ENCODE peak calls at places on chromosomes 4 and X, in four cellular contexts. W is DND-41, E is IMR-90, H is fibroblast of lung. P is an unnamed sample.

GRCh38 chr4:131427000-131427399 is 1722.1 kb upstream of the PCDH10 start:
- DNase-seq in W (no peak), E (no peak), H (peak), P (no peak)

GRCh38 chr4:169124661-169125060 is 114.6 kb upstream of the CBR4 start:
- DNase-seq in W (no peak), E (peak), H (no peak), P (no peak)

GRCh38 chrX:134908235-134908834 is 82.5 kb upstream of the SMIM10 start:
- DNase-seq in W (peak), E (peak), H (no peak), P (no peak)

GRCh38 chrX:56366901-56367300 is 134.7 kb downstream of the KLF8 start:
- DNase-seq in W (no peak), E (no peak), H (no peak), P (no peak)

GRCh38 chr4:6095023-6095817 is 77.0 kb upstream of the C4orf50 start:
- DNase-seq in W (no peak), E (peak), H (peak), P (no peak)

GRCh38 chr4:128528793-128529553 is 241.4 kb upstream of the PGRMC2 start:
- DNase-seq in W (no peak), E (peak), H (peak), P (no peak)

GRCh38 chr4:25658357-25658771 is 2.7 kb downstream of the SLC34A2 start:
- DNase-seq in W (no peak), E (no peak), H (no peak), P (no peak)

GRCh38 chr4:114272226-114272625 is 292.8 kb upstream of the ARSJ start:
- DNase-seq in W (no peak), E (peak), H (peak), P (no peak)

GRCh38 chrX:100731441-100732281 is at the start of gene SYTL4:
- DNase-seq in W (no peak), E (no peak), H (peak), P (peak)

GRCh38 chr4:10079951-10080873 is 36.4 kb downstream of the WDR1 start:
- DNase-seq in W (no peak), E (no peak), H (no peak), P (peak)

GRCh38 chr4:157897971-157898370 is 274.9 kb downstream of the GASK1B start:
- DNase-seq in W (no peak), E (no peak), H (no peak), P (no peak)

GRCh38 chr4:32858971-32859370 is 2138.8 kb downstream of the PCDH7 start:
- DNase-seq in W (no peak), E (peak), H (peak), P (no peak)

GRCh38 chrX:131816551-131817136 is 206.5 kb upstream of the STK26 start:
- DNase-seq in W (peak), E (peak), H (peak), P (peak)

GRCh38 chr4:138113819-138114415 is 128.2 kb downstream of the SLC7A11 start:
- DNase-seq in W (no peak), E (peak), H (peak), P (no peak)

GRCh38 chr4:132063829-132064228 is 1085.3 kb upstream of the PCDH10 start:
- DNase-seq in W (no peak), E (peak), H (peak), P (no peak)

GRCh38 chrX:9033179-9033578 is 748 bp downstream of the FAM9B start:
- DNase-seq in W (no peak), E (no peak), H (no peak), P (no peak)

GRCh38 chrX:67734111-67734753 is 190.4 kb downstream of the AR start:
- DNase-seq in W (no peak), E (no peak), H (no peak), P (no peak)

GRCh38 chrX:7252013-7252610 is 104.2 kb upstream of the PUDP start:
- DNase-seq in W (no peak), E (no peak), H (no peak), P (no peak)

DNA sequence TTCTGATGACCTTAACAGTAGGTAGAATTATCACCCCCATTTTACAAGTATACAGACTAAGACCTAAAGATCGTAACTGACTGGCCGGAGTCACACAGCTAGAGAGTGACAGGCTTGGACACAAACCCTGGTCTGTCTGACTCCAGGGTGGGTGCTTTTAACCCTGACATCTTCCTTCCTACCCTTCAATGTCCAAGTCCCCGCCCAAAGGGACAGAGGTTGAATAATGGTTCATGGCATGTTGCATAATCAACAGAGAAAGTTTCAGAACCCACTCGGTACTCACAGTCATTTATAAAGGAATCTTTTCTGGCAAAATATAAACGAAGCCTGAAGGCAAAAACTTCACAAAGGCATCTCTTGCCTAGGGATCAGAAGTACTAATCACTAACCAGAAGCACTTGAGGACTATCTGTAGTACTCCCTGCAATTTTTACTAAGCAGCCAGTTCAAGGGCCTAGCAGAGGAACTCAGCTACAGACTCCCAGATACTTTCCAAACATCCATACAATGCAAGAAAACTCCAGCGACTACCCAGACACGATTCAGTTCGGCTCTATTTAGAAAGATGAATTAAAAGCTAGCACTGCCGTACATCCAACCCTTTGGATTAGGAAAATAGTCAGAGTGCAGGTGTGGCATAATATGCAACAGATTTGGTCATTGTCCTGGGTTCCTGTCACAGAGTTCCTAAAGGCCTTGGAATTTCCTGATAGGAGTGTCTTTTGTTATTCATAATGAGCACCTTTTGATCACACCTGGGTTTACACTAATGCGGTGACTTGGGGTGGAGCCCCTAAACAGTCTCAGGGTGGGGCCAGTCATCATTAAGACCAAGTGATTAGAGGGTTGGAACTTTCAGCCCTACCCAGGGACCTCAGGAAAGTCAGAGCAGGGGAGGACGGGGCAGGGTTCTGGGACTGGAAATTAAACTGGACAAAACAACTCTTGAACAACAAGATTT is 44.0 kb downstream of the RELL1 start:
- DNase-seq in W (no peak), E (no peak), H (no peak), P (no peak)
- H3K27ac ChIP-seq in W (no peak), E (no peak), H (no peak), P (no peak)

DNA sequence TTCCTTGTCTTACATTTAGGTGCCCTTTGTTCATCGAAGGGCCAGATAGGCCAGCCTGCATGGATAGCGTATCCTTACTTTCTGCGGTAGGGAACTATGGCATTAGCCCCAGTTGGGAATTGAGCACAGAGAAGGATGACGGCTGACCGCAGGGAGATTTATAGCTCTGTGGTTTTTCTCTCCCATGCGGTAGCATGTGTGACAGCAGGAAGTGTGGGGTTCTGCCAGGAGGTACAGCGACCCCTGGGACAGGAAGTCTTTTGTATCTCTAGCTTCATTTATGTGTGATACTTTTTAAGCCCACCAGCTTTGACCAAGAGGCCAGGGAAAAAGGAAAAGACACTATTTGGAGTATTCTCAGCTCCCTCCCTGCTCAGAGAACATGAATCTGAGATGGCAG is 33.1 kb downstream of the GAB3 start:
- DNase-seq in W (peak), E (peak), H (peak), P (no peak)
- TF ChIP-seq CTCF in W (peak), E (no peak), H (no peak), P (no peak)

DNA sequence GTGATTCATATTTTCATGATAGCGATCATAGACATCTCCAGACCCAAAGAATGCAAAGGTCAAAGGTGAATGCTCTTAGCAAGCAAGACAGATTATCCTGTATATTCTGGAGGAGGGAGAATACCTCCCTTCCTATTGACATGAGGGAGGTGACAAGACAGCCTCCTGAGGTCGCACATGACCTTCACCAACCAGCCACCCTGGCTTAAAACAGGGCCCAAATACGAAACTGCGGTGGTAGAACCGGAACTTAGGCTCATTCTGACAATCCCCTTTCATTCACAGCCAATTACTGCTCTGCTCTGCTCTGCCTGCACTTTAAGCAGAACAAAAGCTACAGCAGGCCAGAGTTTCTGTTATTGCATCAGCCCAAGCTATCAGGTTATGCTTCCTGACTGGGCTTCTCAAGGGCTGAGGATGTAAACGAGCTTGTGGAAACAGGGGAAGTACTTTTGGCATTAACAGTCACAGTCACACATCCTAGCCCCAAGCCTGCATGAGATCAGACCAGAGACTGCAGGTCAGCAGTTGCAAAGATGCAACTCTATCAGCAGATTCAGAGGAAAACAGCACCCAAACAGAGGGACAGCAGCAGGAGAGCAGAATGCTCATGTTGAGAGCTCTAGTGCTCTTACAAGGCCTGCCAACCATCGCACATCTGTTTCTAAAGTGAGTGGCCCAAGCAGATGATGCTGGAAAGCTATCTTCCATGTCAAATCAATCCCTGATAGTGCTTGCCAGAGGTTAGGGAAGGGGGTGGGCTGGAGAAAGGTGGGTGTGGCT is 51.2 kb upstream of the MAP3K15 start:
- DNase-seq in W (peak), E (peak), H (peak), P (no peak)
- H3K4me3 ChIP-seq in W (no peak), E (no peak), H (no peak), P (no peak)

DNA sequence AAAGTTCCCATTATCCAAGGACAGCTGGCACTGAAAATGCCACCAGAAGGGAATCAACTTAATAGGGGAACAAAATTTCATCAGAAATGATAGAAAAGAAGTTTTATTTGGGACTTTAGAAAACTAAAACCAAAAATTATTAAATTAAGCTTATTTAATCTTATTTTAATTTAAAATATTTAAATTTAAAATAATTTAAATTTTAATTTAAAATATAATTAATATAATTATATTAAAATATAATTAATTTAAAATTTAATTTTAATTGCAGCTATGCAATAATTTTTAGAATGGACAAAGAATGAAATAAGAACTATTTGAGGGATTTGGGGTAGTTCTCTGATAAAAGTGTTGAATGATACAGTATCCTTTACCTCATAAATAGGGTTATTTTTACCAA is 10.2 kb upstream of the VAMP7 start:
- DNase-seq in W (no peak), E (no peak), H (no peak), P (no peak)
- H3K27ac ChIP-seq in W (no peak), E (no peak), H (no peak), P (no peak)

DNA sequence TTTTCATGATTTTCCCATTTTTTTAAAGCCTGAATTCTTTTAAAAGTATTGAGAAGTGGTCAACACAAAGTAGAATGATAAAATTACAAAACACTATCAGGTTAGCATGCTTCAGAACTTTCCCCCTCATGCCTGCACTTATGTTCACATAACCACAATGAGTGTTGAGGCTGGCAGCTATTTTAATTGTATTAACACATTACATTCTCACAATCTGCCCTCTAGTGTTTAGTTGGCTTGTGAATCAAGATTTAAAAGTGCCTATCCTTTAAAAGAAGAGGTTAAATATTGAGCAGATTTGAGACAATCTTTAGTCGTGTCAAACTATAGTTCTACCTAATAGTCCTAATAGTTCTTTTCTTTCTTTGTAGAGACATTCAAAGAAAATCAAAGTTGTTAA is 93.6 kb upstream of the NAP1L5 start:
- DNase-seq in W (no peak), E (peak), H (peak), P (no peak)
- TF ChIP-seq CTCF in W (peak), E (peak), H (no peak), P (no peak)

GRCh38 chrX:129748265-129748664 is 9.5 kb downstream of the XPNPEP2 start:
- DNase-seq in W (no peak), E (peak), H (peak), P (no peak)
- H3K4me3 ChIP-seq in W (no peak), E (no peak), H (no peak), P (no peak)